ENCODE peak calls at places on chromosomes 1 and 21, in five cellular contexts. K is hepatocyte, F is HFF-Myc, M is NCI-H1105 treated with DMSO at 0.1 percent for 48 hours, A is stomach. S is an unnamed sample.

GRCh38 chr1:109254621-109255096 is 5.3 kb downstream of the CELSR2 start:
- DNase-seq in K (no peak), F (no peak), M (no peak), A (no peak), S (no peak)

GRCh38 chr1:8903908-8904650 is 25.6 kb upstream of the ENO1 start:
- DNase-seq in K (peak), F (peak), M (no peak), A (peak), S (peak)

GRCh38 chr1:53619811-53620619 is 118.9 kb downstream of the GLIS1 start:
- DNase-seq in K (no peak), F (no peak), M (no peak), A (peak), S (no peak)

GRCh38 chr1:60825593-60825992 is 256.8 kb upstream of the NFIA start:
- DNase-seq in K (no peak), F (no peak), M (peak), A (no peak), S (no peak)

GRCh38 chr1:173161510-173162221 is 45.5 kb downstream of the TNFSF4 start:
- DNase-seq in K (no peak), F (peak), M (no peak), A (no peak), S (peak)

GRCh38 chr21:35043549-35043948 is 5.6 kb downstream of the RUNX1 start:
- DNase-seq in K (no peak), F (no peak), M (no peak), A (no peak), S (no peak)

GRCh38 chr1:103160281-103160680 is 52.0 kb upstream of the COL11A1 start:
- DNase-seq in K (no peak), F (no peak), M (no peak), A (no peak), S (peak)

GRCh38 chr1:232978091-232978634 is 27.8 kb downstream of the NTPCR start:
- DNase-seq in K (no peak), F (no peak), M (no peak), A (no peak), S (no peak)

GRCh38 chr1:69506721-69507120 is 61.0 kb upstream of the LRRC7 start:
- DNase-seq in K (no peak), F (no peak), M (no peak), A (no peak), S (no peak)